ENCODE peak calls at places on chromosome 2, in five cellular contexts. D is fibroblast of the aortic adventitia; O is iPS-NIHi11; A is stimulated activated CD8-positive, alpha-beta memory T cell treated with anti-CD3 and anti-CD28 coated beads, Interleukin-4, amount 100 ng/mL, for 48 hours; Z is OCI-LY7. Y is an unnamed sample.

GRCh38 chr2:200056105-200056504 is 100.7 kb downstream of the MAIP1 start:
- DNase-seq in D (peak), O (no peak), A (no peak), Z (no peak), Y (no peak)

GRCh38 chr2:62814132-62814531 is 108.6 kb downstream of the EHBP1 start:
- DNase-seq in D (peak), O (no peak), A (no peak), Z (no peak), Y (no peak)

GRCh38 chr2:236946871-236947270 is 138.8 kb upstream of the COPS8 start:
- DNase-seq in D (peak), O (peak), A (no peak), Z (no peak), Y (no peak)

GRCh38 chr2:185291035-185291647 is 447.5 kb upstream of the FSIP2 start:
- DNase-seq in D (peak), O (peak), A (peak), Z (peak), Y (peak)

GRCh38 chr2:198788676-198789075 is 669.1 kb downstream of the SATB2 start:
- DNase-seq in D (no peak), O (peak), A (no peak), Z (no peak), Y (no peak)

GRCh38 chr2:197576631-197577030 is 60.8 kb downstream of the MOB4 start:
- DNase-seq in D (peak), O (no peak), A (no peak), Z (no peak), Y (no peak)

GRCh38 chr2:211351998-211352397 is 795.6 kb downstream of the CPS1 start:
- DNase-seq in D (no peak), O (no peak), A (no peak), Z (no peak), Y (peak)

GRCh38 chr2:32632089-32632488 is 4.2 kb downstream of the TTC27 start:
- DNase-seq in D (peak), O (no peak), A (peak), Z (no peak), Y (no peak)

GRCh38 chr2:240165034-240165433 is 24.6 kb upstream of the OTOS start:
- DNase-seq in D (no peak), O (no peak), A (no peak), Z (no peak), Y (no peak)

GRCh38 chr2:138974651-138975050 is 194.5 kb upstream of the NXPH2 start:
- DNase-seq in D (peak), O (no peak), A (no peak), Z (no peak), Y (no peak)